ENCODE peak calls at places on chromosomes 1 and 21, in six cellular contexts. Y, O, A, L, G and P are unnamed samples.

GRCh38 chr1:221850788-221851187 is 108.9 kb upstream of the DUSP10 start:
- DNase-seq in Y (no peak), O (no peak), A (no peak), L (no peak), G (no peak), P (no peak)

GRCh38 chr1:201470581-201470980 is 1.6 kb upstream of the PHLDA3 start:
- DNase-seq in Y (no peak), O (no peak), A (no peak), L (no peak), G (no peak), P (no peak)

GRCh38 chr1:44408181-44409018 is 3.3 kb downstream of the RNF220 start:
- DNase-seq in Y (no peak), O (no peak), A (no peak), L (no peak), G (peak), P (no peak)

GRCh38 chr1:17550684-17551584 is 11.4 kb downstream of the ARHGEF10L start:
- DNase-seq in Y (no peak), O (no peak), A (peak), L (no peak), G (no peak), P (no peak)

GRCh38 chr1:87148670-87149069 is 180.0 kb upstream of the LMO4 start:
- DNase-seq in Y (no peak), O (no peak), A (no peak), L (no peak), G (no peak), P (no peak)

GRCh38 chr1:177948336-177948972 is 21.4 kb downstream of the SEC16B start:
- DNase-seq in Y (peak), O (no peak), A (peak), L (peak), G (peak), P (peak)

GRCh38 chr21:45545236-45545570 is 3.0 kb upstream of the SLC19A1 start:
- DNase-seq in Y (no peak), O (no peak), A (no peak), L (no peak), G (no peak), P (no peak)

GRCh38 chr1:219660666-219661463 is 48.0 kb upstream of the ZC3H11B start:
- DNase-seq in Y (peak), O (peak), A (peak), L (peak), G (no peak), P (peak)

GRCh38 chr1:171486048-171486519 is 754 bp downstream of the PRRC2C start:
- DNase-seq in Y (peak), O (no peak), A (peak), L (peak), G (peak), P (peak)

GRCh38 chr1:44775930-44776748 is 799 bp downstream of the RPS8 start:
- DNase-seq in Y (peak), O (no peak), A (no peak), L (no peak), G (no peak), P (peak)

GRCh38 chr1:192491804-192492554 is 83.6 kb upstream of the RGS1 start:
- DNase-seq in Y (no peak), O (no peak), A (peak), L (peak), G (no peak), P (peak)

GRCh38 chr1:46364612-46365011 is 24.0 kb downstream of the NSUN4 start:
- DNase-seq in Y (no peak), O (no peak), A (peak), L (peak), G (no peak), P (no peak)

GRCh38 chr1:29756901-29757729 is 520.8 kb downstream of the PTPRU start:
- DNase-seq in Y (no peak), O (no peak), A (no peak), L (no peak), G (no peak), P (no peak)

GRCh38 chr1:56331892-56332567 is 247.3 kb downstream of the PLPP3 start:
- DNase-seq in Y (no peak), O (no peak), A (peak), L (peak), G (peak), P (peak)

GRCh38 chr1:55612988-55613387 is 397.8 kb upstream of the USP24 start:
- DNase-seq in Y (no peak), O (no peak), A (no peak), L (no peak), G (no peak), P (no peak)

GRCh38 chr1:221718391-221719277 is 23.3 kb downstream of the DUSP10 start:
- DNase-seq in Y (no peak), O (no peak), A (peak), L (peak), G (peak), P (no peak)

GRCh38 chr21:45875881-45876280 is 105.7 kb upstream of the COL6A1 start:
- DNase-seq in Y (no peak), O (peak), A (no peak), L (no peak), G (no peak), P (no peak)

GRCh38 chr1:33152685-33153432 is 29.0 kb downstream of the TRIM62 start:
- DNase-seq in Y (no peak), O (no peak), A (no peak), L (peak), G (peak), P (no peak)

GRCh38 chr1:222243902-222244301 is 304.0 kb downstream of the HHIPL2 start:
- DNase-seq in Y (no peak), O (no peak), A (peak), L (peak), G (no peak), P (peak)

GRCh38 chr1:94579876-94580294 is 38.3 kb upstream of the F3 start:
- DNase-seq in Y (no peak), O (no peak), A (peak), L (peak), G (peak), P (peak)

GRCh38 chr21:31873275-31873695 is 465 bp downstream of the HUNK start:
- DNase-seq in Y (peak), O (peak), A (no peak), L (no peak), G (no peak), P (no peak)

GRCh38 chr1:199684686-199685273 is 342.7 kb upstream of the NR5A2 start:
- DNase-seq in Y (peak), O (no peak), A (peak), L (peak), G (peak), P (peak)

GRCh38 chr1:58914925-58915324 is 131.1 kb upstream of the JUN start:
- DNase-seq in Y (no peak), O (no peak), A (no peak), L (no peak), G (no peak), P (no peak)

GRCh38 chr1:101284021-101284420 is 47.2 kb downstream of the S1PR1 start:
- DNase-seq in Y (no peak), O (no peak), A (no peak), L (no peak), G (no peak), P (no peak)

GRCh38 chr1:30908446-30908885 is at the start of gene SDC3:
- DNase-seq in Y (peak), O (peak), A (no peak), L (no peak), G (no peak), P (peak)

GRCh38 chr1:197927908-197928665 is 10.9 kb downstream of the LHX9 start:
- DNase-seq in Y (no peak), O (no peak), A (no peak), L (no peak), G (no peak), P (no peak)

GRCh38 chr1:1903224-1903623 is 11.8 kb upstream of the CALML6 start:
- DNase-seq in Y (no peak), O (no peak), A (no peak), L (no peak), G (no peak), P (no peak)

GRCh38 chr1:94646786-94647555 is 105.4 kb upstream of the F3 start:
- DNase-seq in Y (no peak), O (no peak), A (peak), L (peak), G (no peak), P (peak)

GRCh38 chr1:200629876-200630514 is 9.4 kb upstream of the KIF14 start:
- DNase-seq in Y (no peak), O (no peak), A (no peak), L (no peak), G (no peak), P (peak)

GRCh38 chr1:19605884-19606442 is 38.1 kb upstream of the NBL1 start:
- DNase-seq in Y (no peak), O (no peak), A (peak), L (peak), G (no peak), P (peak)

GRCh38 chr21:45131537-45131999 is 57.2 kb downstream of the ADARB1 start:
- DNase-seq in Y (no peak), O (no peak), A (no peak), L (no peak), G (no peak), P (no peak)

GRCh38 chr1:235079443-235079967 is 49.1 kb downstream of the TOMM20 start:
- DNase-seq in Y (peak), O (peak), A (peak), L (peak), G (peak), P (peak)

GRCh38 chr1:163072658-163073057 is 3.5 kb downstream of the RGS4 start:
- DNase-seq in Y (no peak), O (no peak), A (peak), L (peak), G (no peak), P (peak)

DNA sequence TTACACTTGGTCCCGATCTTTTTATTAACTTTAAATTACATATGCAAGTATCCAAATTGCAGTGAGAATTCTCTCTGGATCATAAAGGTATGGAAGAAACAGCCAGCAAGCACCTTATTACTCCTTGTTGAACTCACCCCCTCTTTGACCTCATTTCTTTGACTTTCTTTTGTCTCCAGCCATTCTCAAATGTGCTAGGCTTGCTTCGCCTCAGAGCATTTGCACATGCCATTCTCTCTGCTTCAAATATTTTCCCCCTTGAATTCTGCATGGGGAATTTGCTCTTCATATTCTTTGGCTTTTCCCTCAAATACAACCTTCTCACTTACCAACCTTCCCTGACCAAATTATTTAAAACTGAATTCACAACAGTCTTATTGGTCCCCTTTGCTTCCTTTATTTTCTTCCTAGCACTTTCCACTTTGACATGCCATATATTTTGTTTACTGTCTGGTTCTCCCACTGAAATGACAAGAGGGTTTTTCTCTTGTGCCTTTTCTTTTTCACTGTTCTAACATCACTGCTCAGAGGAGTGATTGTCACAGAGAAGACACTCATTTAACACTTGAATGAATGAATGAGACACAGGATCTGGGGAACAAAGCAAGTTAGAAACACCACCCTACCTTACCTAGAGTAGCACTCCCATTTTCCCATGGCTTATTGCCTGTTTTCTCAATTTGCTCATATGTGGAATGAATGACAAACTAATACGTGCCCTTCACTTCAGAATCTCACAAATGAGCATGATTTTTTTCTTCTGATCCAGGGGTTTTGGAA is 1.4 kb upstream of the PGBD2 start:
- DNase-seq in Y (no peak), O (no peak), A (no peak), L (no peak), G (no peak), P (no peak)
- TF ChIP-seq CTCF in Y (no peak), O (no peak), A (no peak), L (no peak), G (no peak), P (no peak)

GRCh38 chr1:245895455-245895959 is 611.6 kb downstream of the SMYD3 start:
- DNase-seq in Y (no peak), O (no peak), A (no peak), L (no peak), G (no peak), P (no peak)
- H3K4me3 ChIP-seq in Y (no peak), O (no peak), A (no peak), L (no peak), G (no peak), P (no peak)

DNA sequence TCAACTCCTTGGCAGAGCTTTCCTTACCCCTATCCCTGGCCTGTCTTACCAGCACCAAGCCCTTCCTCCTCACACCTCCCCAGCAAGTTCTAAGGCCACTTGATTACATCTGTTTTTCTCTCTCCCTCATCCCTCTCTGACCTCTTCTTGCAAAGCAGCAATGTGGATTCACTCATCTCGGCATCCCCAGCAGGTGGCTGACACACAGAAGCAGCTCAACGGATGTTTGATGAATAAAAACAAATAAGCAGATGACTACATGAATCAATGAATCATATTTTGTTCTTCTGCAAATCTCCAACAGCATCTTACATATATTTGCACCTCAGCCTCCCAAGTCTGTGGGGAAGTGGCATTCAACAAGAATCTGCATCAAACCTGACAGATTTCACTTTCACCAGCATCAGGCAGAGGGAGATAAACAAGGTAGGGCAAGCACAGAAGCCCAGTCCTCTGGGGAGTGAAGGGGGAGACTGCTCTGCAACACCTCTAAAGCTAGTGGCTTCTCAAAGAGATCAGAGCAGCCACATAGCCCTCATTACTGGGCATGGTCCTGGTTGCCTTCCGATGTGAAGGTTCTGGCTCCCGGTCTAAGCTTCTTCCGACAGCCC is 34.0 kb downstream of the CAPN8 start:
- DNase-seq in Y (no peak), O (no peak), A (peak), L (peak), G (no peak), P (peak)
- TF ChIP-seq CTCF in Y (no peak), O (no peak), A (no peak), L (no peak), G (no peak), P (no peak)

DNA sequence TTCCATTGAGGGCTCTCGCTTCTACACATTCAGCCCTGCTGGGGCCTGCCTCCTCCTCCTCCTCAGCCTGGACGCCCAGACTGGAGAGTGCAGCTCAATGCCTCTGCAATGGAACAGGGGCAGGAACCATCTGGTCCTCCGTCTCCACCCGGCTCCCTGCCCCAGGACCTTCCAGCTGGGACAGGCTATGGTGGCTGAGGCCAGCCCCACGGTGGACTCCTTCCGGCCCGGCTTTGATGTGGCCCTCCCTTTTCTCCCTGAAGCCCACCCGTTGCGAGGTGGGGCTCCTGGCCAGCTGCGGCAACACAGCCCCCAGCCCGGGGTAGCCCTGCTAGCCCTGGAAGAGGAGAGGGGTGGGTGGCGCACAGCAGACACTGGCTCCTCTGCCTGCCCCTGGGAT is 1.4 kb downstream of the EXTL1 start:
- DNase-seq in Y (no peak), O (no peak), A (no peak), L (no peak), G (no peak), P (no peak)
- H3K4me3 ChIP-seq in Y (no peak), O (no peak), A (no peak), L (no peak), G (no peak), P (no peak)

GRCh38 chr1:186987769-186988168 is 159.0 kb downstream of the PLA2G4A start:
- DNase-seq in Y (no peak), O (no peak), A (no peak), L (no peak), G (no peak), P (no peak)
- TF ChIP-seq CTCF in Y (no peak), O (no peak), A (no peak), L (peak), G (no peak), P (no peak)

GRCh38 chr1:61043010-61043820 is 39.1 kb upstream of the NFIA start:
- DNase-seq in Y (peak), O (peak), A (peak), L (peak), G (peak), P (peak)

GRCh38 chr1:61047061-61047460 is 35.3 kb upstream of the NFIA start:
- DNase-seq in Y (no peak), O (no peak), A (no peak), L (no peak), G (no peak), P (peak)

GRCh38 chr1:61042679-61043009 is 39.7 kb upstream of the NFIA start:
- DNase-seq in Y (no peak), O (no peak), A (no peak), L (no peak), G (no peak), P (no peak)

GRCh38 chr1:61049850-61050540 is 32.4 kb upstream of the NFIA start:
- DNase-seq in Y (peak), O (peak), A (peak), L (peak), G (peak), P (peak)

GRCh38 chr1:61046434-61046833 is 35.9 kb upstream of the NFIA start:
- DNase-seq in Y (no peak), O (no peak), A (no peak), L (no peak), G (no peak), P (peak)
- H3K4me3 ChIP-seq in Y (no peak), O (no peak), A (no peak), L (no peak), G (no peak), P (no peak)

GRCh38 chr1:8465692-8466091 is 147.8 kb downstream of the SLC45A1 start:
- DNase-seq in Y (no peak), O (no peak), A (no peak), L (no peak), G (no peak), P (no peak)
- TF ChIP-seq CTCF in Y (no peak), O (no peak), A (no peak), L (no peak), G (no peak), P (no peak)

GRCh38 chr21:43333301-43334062 is 93.4 kb downstream of the SIK1 start:
- DNase-seq in Y (no peak), O (peak), A (peak), L (peak), G (peak), P (peak)
- H3K4me3 ChIP-seq in Y (peak), O (peak), A (peak), L (no peak), G (peak), P (peak)